ENCODE peak calls at places on chromosomes 3 and 15, in seven cellular contexts. V is mesendoderm, U is IMR-90, N is H9, J is H1, M is mesenchymal stem cell, I is trophoblast cell. K is an unnamed sample.

GRCh38 chr15:101258238-101259144 is 6.6 kb upstream of the CHSY1 start:
- DNase-seq in V (peak; percentile 65), U (peak; percentile 80), N (no peak), J (no peak), M (peak; percentile 73), I (peak; percentile 86), K (no peak)

GRCh38 chr3:107629556-107629955 is 106.8 kb downstream of the BBX start:
- DNase-seq in V (no peak), U (peak; percentile 28), N (no peak), J (no peak), M (peak; percentile 51), I (no peak), K (no peak)

GRCh38 chr15:97350813-97351212 is 609.7 kb upstream of the ARRDC4 start:
- DNase-seq in V (no peak), U (no peak), N (no peak), J (no peak), M (no peak), I (no peak), K (no peak)

GRCh38 chr3:56468184-56469106 is at the start of gene ERC2:
- DNase-seq in V (peak; percentile 95), U (no peak), N (peak; percentile 94), J (peak; percentile 75), M (peak; percentile 29), I (peak; percentile 48), K (peak; percentile 78)

GRCh38 chr15:70165811-70166284 is 68.1 kb upstream of the TLE3 start:
- DNase-seq in V (peak; percentile 72), U (no peak), N (no peak), J (no peak), M (peak; percentile 45), I (no peak), K (no peak)

GRCh38 chr3:125615256-125615655 is 20.0 kb upstream of the OSBPL11 start:
- DNase-seq in V (no peak), U (no peak), N (no peak), J (no peak), M (no peak), I (no peak), K (no peak)

GRCh38 chr3:38657369-38657768 is 7.9 kb upstream of the SCN5A start:
- DNase-seq in V (no peak), U (no peak), N (peak; percentile 34), J (no peak), M (no peak), I (no peak), K (no peak)

GRCh38 chr15:48059786-48060185 is 61.0 kb upstream of the SLC24A5 start:
- DNase-seq in V (no peak), U (peak; percentile 14), N (no peak), J (no peak), M (no peak), I (no peak), K (no peak)

GRCh38 chr3:48431224-48432029 is 1.5 kb upstream of the PLXNB1 start:
- DNase-seq in V (no peak), U (no peak), N (no peak), J (no peak), M (no peak), I (no peak), K (no peak)

GRCh38 chr3:192422321-192422997 is 304.9 kb downstream of the FGF12 start:
- DNase-seq in V (no peak), U (no peak), N (no peak), J (no peak), M (no peak), I (no peak), K (no peak)

GRCh38 chr3:184337981-184338380 is 581 bp downstream of the FAM131A start:
- DNase-seq in V (no peak), U (no peak), N (no peak), J (no peak), M (no peak), I (no peak), K (no peak)

GRCh38 chr15:74302821-74303359 is 64.6 kb downstream of the CYP11A1 start:
- DNase-seq in V (peak; percentile 77), U (no peak), N (peak; percentile 85), J (peak; percentile 47), M (no peak), I (peak; percentile 55), K (no peak)

GRCh38 chr3:124131158-124132115 is 139.5 kb upstream of the ROPN1 start:
- DNase-seq in V (no peak), U (no peak), N (no peak), J (no peak), M (no peak), I (peak; percentile 10), K (no peak)

GRCh38 chr15:39936187-39936586 is 2.3 kb downstream of the EIF2AK4 start:
- DNase-seq in V (no peak), U (peak; percentile 64), N (no peak), J (no peak), M (peak; percentile 41), I (peak; percentile 72), K (no peak)

GRCh38 chr3:190081387-190081786 is 39.3 kb downstream of the P3H2 start:
- DNase-seq in V (no peak), U (no peak), N (no peak), J (no peak), M (no peak), I (no peak), K (no peak)

GRCh38 chr3:167102071-167102470 is 278.0 kb downstream of the ZBBX start:
- DNase-seq in V (peak; percentile 77), U (no peak), N (peak; percentile 54), J (no peak), M (no peak), I (no peak), K (no peak)

GRCh38 chr15:74319596-74320357 is 47.7 kb downstream of the CYP11A1 start:
- DNase-seq in V (peak; percentile 91), U (no peak), N (peak; percentile 88), J (no peak), M (no peak), I (peak; percentile 33), K (peak; percentile 80)

GRCh38 chr3:32856355-32856889 is 38.6 kb downstream of the TRIM71 start:
- DNase-seq in V (no peak), U (no peak), N (no peak), J (no peak), M (no peak), I (peak; percentile 82), K (no peak)

GRCh38 chr15:92886815-92887214 is 13.3 kb upstream of the CHD2 start:
- DNase-seq in V (no peak), U (no peak), N (no peak), J (no peak), M (no peak), I (no peak), K (no peak)

GRCh38 chr15:61996056-61996635 is 64.1 kb downstream of the VPS13C start:
- DNase-seq in V (no peak), U (peak; percentile 12), N (no peak), J (no peak), M (no peak), I (no peak), K (no peak)

GRCh38 chr3:142237891-142238290 is 12.5 kb upstream of the GK5 start:
- DNase-seq in V (no peak), U (no peak), N (no peak), J (no peak), M (peak; percentile 49), I (no peak), K (no peak)

GRCh38 chr3:100615684-100616083 is 6.3 kb downstream of the ADGRG7 start:
- DNase-seq in V (no peak), U (peak; percentile 56), N (no peak), J (no peak), M (no peak), I (no peak), K (no peak)

GRCh38 chr15:35674873-35675781 is 129.2 kb upstream of the DPH6 start:
- DNase-seq in V (no peak), U (peak; percentile 77), N (no peak), J (no peak), M (peak; percentile 84), I (no peak), K (no peak)

GRCh38 chr3:52930748-52931147 is 33.4 kb upstream of the STIMATE start:
- DNase-seq in V (no peak), U (no peak), N (no peak), J (no peak), M (no peak), I (no peak), K (no peak)

GRCh38 chr3:188627652-188628051 is 473.7 kb downstream of the LPP start:
- DNase-seq in V (no peak), U (peak; percentile 94), N (no peak), J (no peak), M (peak; percentile 79), I (peak; percentile 58), K (no peak)
- H3K4ac ChIP-seq in V (no peak overlapping the region), U (no peak overlapping the region), N (no peak overlapping the region), J (no peak overlapping the region), M (no peak overlapping the region), I (no peak overlapping the region), K (no peak overlapping the region)

DNA sequence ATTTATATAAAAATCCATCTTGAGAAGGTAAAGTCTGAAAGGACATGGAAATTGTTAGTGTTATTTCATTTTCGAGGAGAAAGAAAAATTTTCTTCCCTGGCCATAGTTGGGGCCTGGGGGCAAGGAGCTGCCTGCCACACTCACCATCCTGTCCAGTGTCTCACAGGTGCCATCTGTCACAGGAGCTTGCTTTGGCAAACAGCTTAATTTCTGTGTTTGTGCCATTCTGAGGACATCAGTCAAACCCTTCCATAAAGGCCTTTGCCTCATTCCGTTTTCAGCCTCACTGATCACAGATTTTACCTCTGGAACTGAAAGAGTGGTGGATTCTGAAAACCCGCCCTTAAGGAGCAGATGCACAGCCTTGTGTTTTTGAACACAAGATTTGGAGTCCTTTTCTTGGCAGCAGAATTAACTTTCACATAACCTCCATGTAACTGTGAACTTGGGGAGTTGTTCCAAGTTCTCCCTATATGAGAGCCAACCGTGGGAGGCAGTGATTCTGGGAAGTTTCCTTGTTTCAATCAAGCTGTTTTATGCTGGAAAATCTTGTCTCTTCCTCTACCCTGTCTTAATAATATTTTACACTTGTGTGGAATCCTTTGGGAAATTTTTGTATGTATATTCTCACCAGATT is 254.7 kb downstream of the CACNA2D3 start:
- DNase-seq in V (no peak), U (no peak), N (no peak), J (no peak), M (no peak), I (no peak), K (no peak)
- H3K4ac ChIP-seq in V (no peak overlapping the region), U (no peak overlapping the region), N (no peak overlapping the region), J (no peak overlapping the region), M (no peak overlapping the region), I (no peak overlapping the region), K (no peak overlapping the region)

DNA sequence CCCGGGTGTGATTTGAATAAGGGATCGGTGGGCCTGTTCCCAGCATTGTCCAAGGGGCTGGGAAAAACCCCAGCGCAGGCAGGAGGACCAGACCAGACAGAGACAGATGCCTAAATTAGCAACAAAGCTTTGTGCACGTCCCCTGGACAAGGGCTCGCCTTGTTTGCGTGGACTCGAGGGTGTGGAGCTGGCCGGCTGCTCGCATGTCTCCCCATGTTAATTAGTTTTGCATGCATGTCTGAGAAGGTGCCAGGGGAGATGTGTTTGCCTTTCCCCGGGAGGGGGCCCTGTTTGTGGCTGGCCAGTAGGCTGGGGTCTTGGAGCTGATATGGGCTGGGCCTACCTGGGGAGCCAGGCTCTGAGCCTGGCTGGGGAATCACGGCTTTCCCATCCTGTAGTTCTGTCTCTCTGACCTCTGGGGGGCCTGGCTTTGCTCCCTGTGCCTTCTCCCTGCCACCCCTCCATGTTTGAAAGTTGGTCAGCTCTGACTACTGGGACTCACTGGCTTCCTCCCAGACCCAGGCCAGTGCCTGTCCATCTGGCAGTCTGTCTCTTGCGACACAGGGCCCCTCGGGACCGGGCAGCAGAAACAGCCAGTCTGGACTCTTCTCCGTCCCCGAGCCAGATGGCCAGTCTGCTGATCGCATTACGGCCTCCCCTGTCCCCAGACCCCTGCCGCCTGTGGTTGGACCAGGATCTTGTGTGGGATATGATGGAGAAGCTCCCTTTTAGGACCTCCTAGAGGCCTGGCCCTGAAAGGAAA is 55.4 kb upstream of the POLG start:
- DNase-seq in V (no peak), U (no peak), N (peak; percentile 34), J (no peak), M (no peak), I (no peak), K (no peak)
- H3K4ac ChIP-seq in V (no peak overlapping the region), U (no peak overlapping the region), N (no peak overlapping the region), J (no peak overlapping the region), M (no peak overlapping the region), I (no peak overlapping the region), K (no peak overlapping the region)

GRCh38 chr15:77716632-77717343 is 84.1 kb upstream of the LINGO1 start:
- DNase-seq in V (no peak), U (no peak), N (no peak), J (no peak), M (no peak), I (no peak), K (no peak)
- H3K4ac ChIP-seq in V (no peak overlapping the region), U (no peak overlapping the region), N (no peak overlapping the region), J (no peak overlapping the region), M (no peak overlapping the region), I (no peak overlapping the region), K (no peak overlapping the region)

K was measured in neuronal stem cell.